ENCODE peak calls at places on chromosomes 7 and 10, in six cellular contexts. M is H9, J is mesendoderm, R is neuronal stem cell, O is mesenchymal stem cell, A is H1. H is an unnamed sample.
A peak's percentile ranks its signal among the peaks of the same experiment; 100 is the strongest.

GRCh38 chr7:124076844-124077243 is 44.0 kb upstream of the TMEM229A start:
- DNase-seq in M (no peak), J (no peak), R (no peak), O (no peak), A (no peak), H (no peak)

GRCh38 chr10:132156382-132156781 is 30.4 kb upstream of the DPYSL4 start:
- DNase-seq in M (no peak), J (no peak), R (no peak), O (no peak), A (no peak), H (no peak)

GRCh38 chr7:35545831-35546230 is 149.1 kb downstream of the HERPUD2 start:
- DNase-seq in M (no peak), J (no peak), R (no peak), O (no peak), A (no peak), H (no peak)

GRCh38 chr7:106082087-106082854 is 29.8 kb downstream of the SYPL1 start:
- DNase-seq in M (no peak), J (no peak), R (no peak), O (no peak), A (no peak), H (no peak)

GRCh38 chr7:115267503-115267902 is 345.6 kb downstream of the MDFIC start:
- DNase-seq in M (no peak), J (no peak), R (no peak), O (no peak), A (no peak), H (peak; percentile 4)

GRCh38 chr7:28623863-28624262 is 211.5 kb downstream of the CREB5 start:
- DNase-seq in M (no peak), J (peak; percentile 36), R (no peak), O (no peak), A (no peak), H (no peak)

GRCh38 chr7:74657692-74658170 is at the start of gene GTF2I:
- DNase-seq in M (no peak), J (peak; percentile 73), R (peak; percentile 75), O (no peak), A (peak; percentile 81), H (no peak)

GRCh38 chr10:131242007-131242406 is 69.5 kb downstream of the TCERG1L start:
- DNase-seq in M (peak; percentile 60), J (peak; percentile 67), R (peak; percentile 27), O (no peak), A (peak; percentile 80), H (no peak)

GRCh38 chr10:110918633-110919348 is at the start of gene BBIP1:
- DNase-seq in M (no peak), J (peak; percentile 100), R (peak; percentile 99), O (peak; percentile 100), A (peak; percentile 90), H (peak; percentile 100)

GRCh38 chr10:2356670-2357069 is 619.3 kb upstream of the ADARB2 start:
- DNase-seq in M (no peak), J (no peak), R (no peak), O (no peak), A (no peak), H (no peak)

DNA sequence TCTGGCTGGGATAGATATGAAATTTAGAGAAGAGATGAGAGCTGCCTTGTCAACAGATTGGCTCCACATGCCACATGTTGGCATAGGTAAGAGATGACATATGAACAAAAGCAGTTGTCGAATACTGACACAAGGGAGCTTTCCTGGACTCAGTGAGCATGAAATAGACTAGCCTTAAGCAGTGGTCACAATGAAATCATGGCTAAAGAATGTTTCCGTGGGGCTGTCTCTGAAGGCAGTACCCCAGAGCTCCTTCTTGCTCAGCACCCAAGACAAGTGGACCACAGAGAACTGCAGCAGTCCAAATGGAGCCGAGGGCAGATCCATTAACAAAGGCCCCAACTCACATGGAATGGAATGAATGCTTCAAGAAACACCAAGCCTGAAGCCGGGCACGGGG is 445.4 kb downstream of the GFRA1 start:
- DNase-seq in M (no peak), J (peak; percentile 17), R (no peak), O (peak; percentile 33), A (no peak), H (peak; percentile 59)
- H2BK15ac ChIP-seq in M (no peak overlapping the region), J (no peak overlapping the region), R (no peak overlapping the region), O (no peak overlapping the region), A (no peak overlapping the region), H (no peak overlapping the region)

DNA sequence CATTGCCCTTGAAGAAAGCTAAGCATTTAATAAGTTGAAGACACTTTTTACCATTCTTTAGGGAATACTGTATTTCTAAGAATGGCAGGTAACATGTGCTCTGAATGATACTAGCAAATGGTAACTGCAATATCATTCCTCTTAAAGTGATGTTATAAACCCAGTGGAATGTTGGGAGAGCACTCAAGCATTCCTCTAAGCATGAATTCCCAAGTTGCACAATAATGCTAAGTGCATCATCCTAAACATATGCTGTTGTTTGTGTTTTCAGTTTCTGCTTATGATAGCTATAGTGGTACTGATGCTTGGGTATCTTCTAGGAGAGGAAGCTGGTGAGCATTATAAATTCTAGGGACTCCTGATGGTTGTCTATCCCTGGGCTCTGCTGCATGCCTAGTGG is 673.9 kb downstream of the PHTF2 start:
- DNase-seq in M (no peak), J (peak; percentile 19), R (no peak), O (peak; percentile 90), A (no peak), H (peak; percentile 93)
- H2BK15ac ChIP-seq in M (no peak overlapping the region), J (no peak overlapping the region), R (no peak overlapping the region), O (no peak overlapping the region), A (no peak overlapping the region), H (no peak overlapping the region)

DNA sequence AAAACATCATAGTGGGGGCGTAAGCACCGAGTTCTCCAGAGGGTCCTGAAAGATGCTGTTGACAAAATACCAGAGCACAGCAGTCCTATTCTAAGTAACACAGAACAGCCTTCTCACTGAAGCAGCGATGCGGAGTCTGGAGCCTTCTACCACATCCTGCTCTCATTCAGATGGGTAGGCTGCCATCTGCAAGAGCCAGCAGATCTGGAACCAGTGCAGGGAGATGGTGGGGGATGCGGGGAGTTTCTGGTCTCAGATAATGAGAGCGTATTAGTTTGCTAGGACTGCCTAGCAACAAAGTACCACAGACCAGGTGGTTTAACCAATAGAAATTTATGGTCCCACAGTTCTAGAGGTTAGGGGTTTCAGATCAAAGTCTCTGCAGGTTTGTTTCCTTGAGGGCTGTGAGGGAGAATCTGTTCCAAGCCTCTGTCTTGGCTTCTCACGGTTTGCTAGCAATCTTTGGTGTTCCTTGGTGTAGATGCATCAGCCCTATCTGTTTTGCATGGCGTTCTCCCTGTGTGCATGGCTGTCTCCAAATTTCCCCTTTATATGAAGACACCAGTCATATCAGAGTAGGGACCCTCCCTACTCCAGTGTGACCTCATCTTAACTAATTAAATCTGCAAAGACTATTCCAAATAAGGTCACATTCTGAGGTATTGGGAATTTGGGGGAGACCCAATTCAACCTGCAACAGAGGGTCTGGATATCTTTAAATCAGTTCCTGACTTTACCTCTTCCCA is 52.0 kb upstream of the STEAP1B start:
- DNase-seq in M (no peak), J (no peak), R (no peak), O (no peak), A (peak; percentile 39), H (no peak)
- H2BK15ac ChIP-seq in M (no peak overlapping the region), J (no peak overlapping the region), R (no peak overlapping the region), O (no peak overlapping the region), A (no peak overlapping the region), H (no peak overlapping the region)

GRCh38 chr10:18615618-18616017 is 35.8 kb downstream of the NSUN6 start:
- DNase-seq in M (no peak), J (no peak), R (no peak), O (no peak), A (no peak), H (no peak)

GRCh38 chr10:18618995-18619394 is 32.4 kb downstream of the NSUN6 start:
- DNase-seq in M (no peak), J (no peak), R (no peak), O (no peak), A (no peak), H (no peak)

GRCh38 chr10:18616337-18616736 is 35.0 kb downstream of the NSUN6 start:
- DNase-seq in M (no peak), J (no peak), R (no peak), O (no peak), A (no peak), H (no peak)

GRCh38 chr10:18625906-18626305 is 25.5 kb downstream of the NSUN6 start:
- DNase-seq in M (no peak), J (no peak), R (no peak), O (peak; percentile 66), A (no peak), H (peak; percentile 26)

GRCh38 chr10:18620856-18621255 is 30.5 kb downstream of the NSUN6 start:
- DNase-seq in M (no peak), J (no peak), R (no peak), O (no peak), A (no peak), H (no peak)
- H2BK15ac ChIP-seq in M (no peak overlapping the region), J (no peak overlapping the region), R (no peak overlapping the region), O (no peak overlapping the region), A (no peak overlapping the region), H (no peak overlapping the region)

DNA sequence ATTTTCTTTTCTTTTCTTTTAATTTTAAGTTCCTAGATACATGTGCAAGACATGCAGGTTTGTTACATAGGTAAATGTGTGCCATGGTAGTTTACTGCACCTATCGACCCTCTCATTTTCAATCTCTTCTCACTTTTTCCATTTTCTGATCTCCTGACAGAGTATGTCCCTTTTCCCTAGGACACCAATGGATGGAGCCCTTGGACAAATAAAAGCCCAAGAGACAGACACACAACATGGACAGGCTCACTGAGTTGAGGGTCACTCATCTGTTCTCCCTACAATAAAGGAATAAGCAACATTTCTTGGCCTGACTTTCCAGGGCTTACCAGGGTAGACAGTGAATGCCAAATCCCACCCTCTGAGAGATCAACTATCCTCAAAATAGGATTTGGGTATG is 15.2 kb upstream of the UBE2D1 start:
- DNase-seq in M (no peak), J (peak; percentile 5), R (no peak), O (peak; percentile 2), A (no peak), H (no peak)
- H2BK15ac ChIP-seq in M (no peak overlapping the region), J (no peak overlapping the region), R (no peak overlapping the region), O (no peak overlapping the region), A (no peak overlapping the region), H (no peak overlapping the region)

DNA sequence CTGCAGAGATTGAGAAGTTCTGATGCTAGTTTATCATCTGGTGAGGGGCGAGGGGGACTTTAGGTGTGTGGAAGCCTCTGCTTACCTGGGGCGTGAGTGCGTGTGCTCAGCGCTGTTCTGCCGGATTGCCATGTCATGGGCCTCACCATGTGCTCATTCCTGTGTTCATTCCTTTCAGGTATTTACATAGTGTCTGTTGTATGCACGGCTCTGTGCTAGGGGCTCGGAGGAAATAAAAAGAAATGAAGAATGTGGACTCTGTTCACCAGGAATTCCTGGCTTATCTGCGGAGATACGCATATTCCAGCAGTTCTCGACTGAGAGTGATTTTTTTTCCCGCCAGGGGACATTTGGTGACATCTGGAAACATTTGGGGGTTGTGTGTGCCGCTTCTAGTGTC is 152.0 kb downstream of the CAMK1D start:
- DNase-seq in M (no peak), J (peak; percentile 51), R (no peak), O (no peak), A (no peak), H (no peak)
- H2BK15ac ChIP-seq in M (no peak overlapping the region), J (no peak overlapping the region), R (no peak overlapping the region), O (no peak overlapping the region), A (no peak overlapping the region), H (no peak overlapping the region)